ENCODE peak calls at places on chromosomes 11 and 22, in five cellular contexts. F is T follicular helper cell; J is activated CD4-positive, alpha-beta T cell treated with anti-CD3 and anti-CD28 coated beads, Interleukin-2, amount 50 U/mL, for 24 hours; E is T-helper 1 cell; Y is AG09309. S is an unnamed sample.

GRCh38 chr11:70881948-70882715 is 370.2 kb downstream of the SHANK2 start:
- DNase-seq in F (no peak), J (no peak), E (no peak), Y (no peak), S (no peak)

GRCh38 chr11:122910775-122911174 is 28.2 kb downstream of the JHY start:
- DNase-seq in F (no peak), J (no peak), E (no peak), Y (peak; percentile 27), S (no peak)

GRCh38 chr22:46008836-46009596 is 32.1 kb upstream of the WNT7B start:
- DNase-seq in F (no peak), J (no peak), E (no peak), Y (no peak), S (no peak)

GRCh38 chr11:86395061-86395551 is 20.4 kb downstream of the CCDC81 start:
- DNase-seq in F (no peak), J (no peak), E (no peak), Y (no peak), S (no peak)

GRCh38 chr11:115338476-115338875 is 165.7 kb downstream of the CADM1 start:
- DNase-seq in F (no peak), J (no peak), E (no peak), Y (no peak), S (no peak)

GRCh38 chr11:2211113-2211971 is 39.7 kb upstream of the TH start:
- DNase-seq in F (no peak), J (no peak), E (no peak), Y (no peak), S (no peak)

GRCh38 chr11:93034640-93035039 is 65.2 kb downstream of the MTNR1B start:
- DNase-seq in F (no peak), J (no peak), E (no peak), Y (no peak), S (no peak)

GRCh38 chr11:64742087-64742939 is 1.6 kb downstream of the RASGRP2 start:
- DNase-seq in F (no peak), J (no peak), E (no peak), Y (no peak), S (no peak)

GRCh38 chr22:37079668-37080171 is 28.2 kb downstream of the KCTD17 start:
- DNase-seq in F (peak; percentile 81), J (peak; percentile 47), E (peak; percentile 63), Y (no peak), S (peak; percentile 84)

GRCh38 chr11:100830295-100830694 is 143.2 kb downstream of the ARHGAP42 start:
- DNase-seq in F (no peak), J (no peak), E (no peak), Y (no peak), S (no peak)

GRCh38 chr22:25970996-25971811 is 198.1 kb upstream of the SEZ6L start:
- DNase-seq in F (no peak), J (no peak), E (no peak), Y (no peak), S (no peak)

GRCh38 chr11:87889126-87889525 is 286.1 kb downstream of the RAB38 start:
- DNase-seq in F (no peak), J (no peak), E (no peak), Y (no peak), S (no peak)

GRCh38 chr22:49566141-49566541 is 261.5 kb downstream of the BRD1 start:
- DNase-seq in F (no peak), J (no peak), E (no peak), Y (no peak), S (no peak)

GRCh38 chr11:36774603-36775002 is 176.6 kb upstream of the RAG2 start:
- DNase-seq in F (no peak), J (no peak), E (no peak), Y (peak; percentile 13), S (no peak)

GRCh38 chr11:77548552-77549439 is 41.0 kb upstream of the AQP11 start:
- DNase-seq in F (no peak), J (no peak), E (no peak), Y (no peak), S (no peak)

GRCh38 chr11:108854366-108854765 is 189.5 kb downstream of the DDX10 start:
- DNase-seq in F (no peak), J (no peak), E (no peak), Y (no peak), S (no peak)

GRCh38 chr22:33656808-33657628 is 263.3 kb downstream of the LARGE1 start:
- DNase-seq in F (no peak), J (no peak), E (no peak), Y (no peak), S (no peak)

GRCh38 chr11:1872267-1872985 is 19.3 kb downstream of the PRR33 start:
- DNase-seq in F (no peak), J (no peak), E (no peak), Y (no peak), S (no peak)

GRCh38 chr22:19571995-19572394 is 47.8 kb upstream of the CLDN5 start:
- DNase-seq in F (no peak), J (no peak), E (no peak), Y (no peak), S (no peak)

S was measured in T-helper 22 cell.